ENCODE peak calls at places on chromosomes 12 and 14, in four cellular contexts. K is dermis microvascular lymphatic vessel endothelial cell; E is activated CD4-positive, alpha-beta T cell treated with anti-CD3 and anti-CD28 coated beads, Interleukin-2, amount 50 U/mL, for 4 hours; A is T-helper 2 cell. S is an unnamed sample.

GRCh38 chr14:64501326-64502171 is 2.1 kb downstream of the ZBTB25 start:
- DNase-seq in K (no peak), E (no peak), A (no peak), S (no peak)

GRCh38 chr14:67056684-67057083 is 132.6 kb upstream of the GARIN2 start:
- DNase-seq in K (no peak), E (no peak), A (no peak), S (no peak)

GRCh38 chr14:50037837-50038236 is 78.5 kb downstream of the VCPKMT start:
- DNase-seq in K (no peak), E (no peak), A (no peak), S (no peak)

GRCh38 chr12:18422849-18423248 is 161.5 kb downstream of the PIK3C2G start:
- DNase-seq in K (no peak), E (no peak), A (no peak), S (no peak)

GRCh38 chr12:120196363-120196762 is 1.8 kb upstream of the GCN1 start:
- DNase-seq in K (no peak), E (no peak), A (no peak), S (no peak)

GRCh38 chr14:71324767-71325272 is 417.6 kb downstream of the PCNX1 start:
- DNase-seq in K (no peak), E (peak), A (no peak), S (no peak)

GRCh38 chr14:72766296-72766695 is 127.6 kb downstream of the DPF3 start:
- DNase-seq in K (no peak), E (no peak), A (no peak), S (no peak)

GRCh38 chr12:110916295-110916875 is 4.0 kb downstream of the MYL2 start:
- DNase-seq in K (peak), E (no peak), A (no peak), S (no peak)

GRCh38 chr14:84874436-84874835 is 655.5 kb upstream of the FLRT2 start:
- DNase-seq in K (no peak), E (no peak), A (no peak), S (no peak)

GRCh38 chr12:45644521-45644920 is 85.0 kb upstream of the ARID2 start:
- DNase-seq in K (no peak), E (no peak), A (no peak), S (no peak)

GRCh38 chr14:68939893-68940613 is 39.0 kb downstream of the ACTN1 start:
- DNase-seq in K (peak), E (no peak), A (no peak), S (peak)

GRCh38 chr12:94982456-94982855 is 21.0 kb downstream of the NDUFA12 start:
- DNase-seq in K (no peak), E (no peak), A (no peak), S (no peak)

GRCh38 chr14:104281768-104282301 is 143.4 kb downstream of the KIF26A start:
- DNase-seq in K (no peak), E (no peak), A (peak), S (no peak)